ENCODE peak calls at places on chromosomes 12 and 14, in nine cellular contexts. R, A, L, X, Z, O, P, J and W are unnamed samples. For H3K27me3, the result is how much of the 10 kb centered on the place peaks cover.

GRCh38 chr12:84760091-84760490 is 152.5 kb downstream of the SLC6A15 start:
- DNase-seq in R (no peak), A (no peak), L (no peak), X (no peak), Z (no peak), O (no peak), P (no peak), J (no peak), W (no peak)

GRCh38 chr12:81800298-81801148 is 41.4 kb upstream of the PPFIA2 start:
- DNase-seq in R (no peak), A (peak), L (no peak), X (no peak), Z (no peak), O (no peak), P (no peak), J (peak), W (no peak)

GRCh38 chr14:28406181-28406580 is 360.4 kb upstream of the FOXG1 start:
- DNase-seq in R (no peak), A (no peak), L (no peak), X (no peak), Z (no peak), O (no peak), P (no peak), J (no peak), W (no peak)

GRCh38 chr14:100271247-100271939 is 32.4 kb downstream of the YY1 start:
- DNase-seq in R (no peak), A (no peak), L (no peak), X (peak), Z (no peak), O (peak), P (no peak), J (no peak), W (no peak)

GRCh38 chr14:76771432-76771980 is 10.2 kb downstream of the VASH1 start:
- DNase-seq in R (no peak), A (no peak), L (peak), X (no peak), Z (no peak), O (no peak), P (no peak), J (no peak), W (no peak)

GRCh38 chr14:91349481-91350074 is 68.0 kb downstream of the CCDC88C start:
- DNase-seq in R (no peak), A (no peak), L (no peak), X (no peak), Z (peak), O (no peak), P (no peak), J (no peak), W (no peak)

GRCh38 chr12:25249951-25250738 is 584 bp downstream of the KRAS start:
- DNase-seq in R (peak), A (peak), L (peak), X (peak), Z (peak), O (peak), P (peak), J (peak), W (peak)

GRCh38 chr12:108568653-108569154 is 6.3 kb downstream of the ISCU start:
- DNase-seq in R (no peak), A (no peak), L (no peak), X (no peak), Z (peak), O (no peak), P (no peak), J (no peak), W (no peak)

GRCh38 chr14:98172243-98172778 is 1099.7 kb downstream of the BCL11B start:
- DNase-seq in R (no peak), A (no peak), L (no peak), X (no peak), Z (peak), O (no peak), P (no peak), J (no peak), W (no peak)

GRCh38 chr12:116599285-116600122 is 40.3 kb downstream of the MAP1LC3B2 start:
- DNase-seq in R (peak), A (peak), L (peak), X (peak), Z (peak), O (peak), P (peak), J (peak), W (peak)

GRCh38 chr12:93886533-93887511 is 209.6 kb downstream of the CRADD start:
- DNase-seq in R (peak), A (no peak), L (no peak), X (no peak), Z (no peak), O (no peak), P (no peak), J (no peak), W (no peak)

GRCh38 chr14:105487986-105488777 is 1.5 kb downstream of the CRIP1 start:
- DNase-seq in R (no peak), A (no peak), L (no peak), X (no peak), Z (peak), O (no peak), P (no peak), J (no peak), W (peak)

GRCh38 chr12:90038290-90038689 is 329.7 kb upstream of the ATP2B1 start:
- DNase-seq in R (no peak), A (no peak), L (no peak), X (no peak), Z (no peak), O (no peak), P (no peak), J (no peak), W (no peak)

GRCh38 chr12:65565601-65566560 is 258.4 kb upstream of the HMGA2 start:
- DNase-seq in R (peak), A (peak), L (no peak), X (no peak), Z (no peak), O (no peak), P (no peak), J (no peak), W (no peak)

GRCh38 chr12:109732321-109733305 is 19.0 kb downstream of the FAM222A start:
- DNase-seq in R (no peak), A (no peak), L (peak), X (peak), Z (no peak), O (peak), P (no peak), J (peak), W (peak)

GRCh38 chr14:99267871-99268775 is 3.9 kb downstream of the BCL11B start:
- DNase-seq in R (no peak), A (no peak), L (no peak), X (no peak), Z (no peak), O (no peak), P (no peak), J (no peak), W (no peak)

GRCh38 chr12:49866859-49867579 is 24.1 kb upstream of the BCDIN3D start:
- DNase-seq in R (peak), A (peak), L (peak), X (peak), Z (peak), O (peak), P (peak), J (peak), W (peak)

GRCh38 chr12:92543359-92543758 is 159.4 kb upstream of the PLEKHG7 start:
- DNase-seq in R (no peak), A (peak), L (no peak), X (no peak), Z (no peak), O (no peak), P (no peak), J (no peak), W (no peak)

GRCh38 chr14:30791522-30792351 is 82.6 kb upstream of the COCH start:
- DNase-seq in R (no peak), A (no peak), L (no peak), X (no peak), Z (no peak), O (no peak), P (no peak), J (no peak), W (no peak)

GRCh38 chr12:96134200-96134599 is 60.0 kb upstream of the ELK3 start:
- DNase-seq in R (no peak), A (no peak), L (no peak), X (no peak), Z (no peak), O (no peak), P (no peak), J (no peak), W (no peak)

GRCh38 chr14:31154956-31155355 is 52.6 kb downstream of the HECTD1 start:
- DNase-seq in R (no peak), A (no peak), L (no peak), X (no peak), Z (no peak), O (no peak), P (no peak), J (no peak), W (no peak)

GRCh38 chr12:79255326-79255725 is 390.8 kb downstream of the SYT1 start:
- DNase-seq in R (peak), A (no peak), L (no peak), X (no peak), Z (no peak), O (no peak), P (no peak), J (no peak), W (no peak)

GRCh38 chr14:60757617-60758016 is 23.1 kb downstream of the MNAT1 start:
- DNase-seq in R (peak), A (no peak), L (no peak), X (no peak), Z (no peak), O (no peak), P (no peak), J (no peak), W (no peak)

GRCh38 chr14:52458721-52459085 is 93.6 kb downstream of the TXNDC16 start:
- DNase-seq in R (peak), A (no peak), L (no peak), X (no peak), Z (no peak), O (no peak), P (no peak), J (no peak), W (no peak)

GRCh38 chr12:122411537-122411936 is 10.9 kb downstream of the CLIP1 start:
- DNase-seq in R (no peak), A (no peak), L (peak), X (no peak), Z (no peak), O (no peak), P (no peak), J (no peak), W (no peak)

GRCh38 chr12:11542599-11542998 is 106.9 kb upstream of the ETV6 start:
- DNase-seq in R (no peak), A (peak), L (no peak), X (no peak), Z (no peak), O (no peak), P (no peak), J (no peak), W (no peak)

GRCh38 chr12:11543513-11544168 is 105.8 kb upstream of the ETV6 start:
- DNase-seq in R (peak), A (no peak), L (no peak), X (no peak), Z (no peak), O (no peak), P (no peak), J (no peak), W (no peak)

GRCh38 chr12:11540615-11541014 is 108.9 kb upstream of the ETV6 start:
- DNase-seq in R (no peak), A (no peak), L (no peak), X (no peak), Z (no peak), O (no peak), P (no peak), J (no peak), W (no peak)

GRCh38 chr12:11540156-11540555 is 109.3 kb upstream of the ETV6 start:
- DNase-seq in R (no peak), A (no peak), L (no peak), X (no peak), Z (no peak), O (no peak), P (no peak), J (no peak), W (no peak)

GRCh38 chr12:11545438-11546330 is 103.8 kb upstream of the ETV6 start:
- DNase-seq in R (no peak), A (peak), L (no peak), X (no peak), Z (peak), O (peak), P (no peak), J (no peak), W (no peak)
- H3K4me3 ChIP-seq in R (no peak), A (no peak), L (no peak), X (no peak), Z (peak), O (no peak), P (no peak), J (no peak), W (no peak)

DNA sequence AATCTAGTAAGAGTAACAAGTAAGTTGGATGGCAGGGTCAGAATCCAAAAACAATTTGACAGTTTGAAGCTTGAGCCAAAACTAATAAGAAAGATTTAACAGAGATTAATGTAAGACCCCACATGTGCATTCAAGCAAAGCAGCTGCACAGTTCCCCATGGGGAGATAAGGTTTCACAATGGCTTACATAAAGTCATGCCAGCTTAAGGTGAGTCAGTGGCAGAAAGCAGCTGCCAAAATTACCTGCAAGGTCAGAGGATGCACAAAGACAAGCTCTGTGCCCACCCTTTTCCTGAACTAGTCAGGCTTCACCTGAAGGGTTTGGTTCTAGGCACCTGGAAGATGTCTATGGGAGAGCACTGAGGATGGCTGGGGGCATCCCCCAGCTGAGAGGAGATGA is 36.6 kb upstream of the KRT77 start:
- DNase-seq in R (no peak), A (no peak), L (no peak), X (no peak), Z (no peak), O (no peak), P (no peak), J (no peak), W (no peak)
- H3K27me3 ChIP-seq in R (under half), A (under half), L (under half), X (under half), Z (under half), O (under half), P (under half), J (under half), W (under half)

DNA sequence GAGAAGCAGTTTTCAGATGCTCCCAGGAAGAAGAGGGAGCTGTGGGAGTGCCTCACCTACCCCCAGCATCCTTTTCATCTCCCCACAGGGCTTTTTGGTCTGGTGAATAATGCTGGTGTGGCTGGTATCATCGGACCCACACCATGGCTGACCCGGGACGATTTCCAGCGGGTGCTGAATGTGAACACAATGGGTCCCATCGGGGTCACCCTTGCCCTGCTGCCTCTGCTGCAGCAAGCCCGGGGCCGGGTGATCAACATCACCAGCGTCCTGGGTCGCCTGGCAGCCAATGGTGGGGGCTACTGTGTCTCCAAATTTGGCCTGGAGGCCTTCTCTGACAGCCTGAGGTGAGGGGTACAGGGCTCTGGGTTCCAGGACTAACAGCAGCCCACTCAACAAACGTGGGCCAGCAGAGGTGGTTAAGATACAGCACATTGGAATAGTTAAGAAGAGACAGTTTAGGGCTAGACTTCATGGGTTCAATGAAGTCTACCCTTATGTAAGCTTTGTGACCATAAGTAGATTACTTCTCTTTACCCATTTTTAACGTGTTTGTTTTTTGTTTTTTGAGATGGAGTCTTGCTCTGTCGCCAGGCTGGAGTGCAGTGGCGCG is 1.5 kb downstream of the RDH5 start:
- DNase-seq in R (no peak), A (no peak), L (no peak), X (no peak), Z (no peak), O (no peak), P (peak), J (no peak), W (no peak)
- H3K4me3 ChIP-seq in R (no peak), A (no peak), L (peak), X (no peak), Z (no peak), O (no peak), P (no peak), J (no peak), W (no peak)

GRCh38 chr12:52782502-52782901 is 5.4 kb upstream of the KRT76 start:
- DNase-seq in R (no peak), A (no peak), L (no peak), X (no peak), Z (no peak), O (no peak), P (no peak), J (no peak), W (no peak)
- H3K27me3 ChIP-seq in R (under half), A (half or more), L (under half), X (under half), Z (half or more), O (under half), P (under half), J (under half), W (under half)

GRCh38 chr12:103803847-103804246 is 37.2 kb downstream of the NT5DC3 start:
- DNase-seq in R (no peak), A (no peak), L (peak), X (no peak), Z (no peak), O (no peak), P (no peak), J (no peak), W (no peak)
- H3K4me3 ChIP-seq in R (no peak), A (no peak), L (no peak), X (no peak), Z (no peak), O (no peak), P (no peak), J (no peak), W (no peak)

DNA sequence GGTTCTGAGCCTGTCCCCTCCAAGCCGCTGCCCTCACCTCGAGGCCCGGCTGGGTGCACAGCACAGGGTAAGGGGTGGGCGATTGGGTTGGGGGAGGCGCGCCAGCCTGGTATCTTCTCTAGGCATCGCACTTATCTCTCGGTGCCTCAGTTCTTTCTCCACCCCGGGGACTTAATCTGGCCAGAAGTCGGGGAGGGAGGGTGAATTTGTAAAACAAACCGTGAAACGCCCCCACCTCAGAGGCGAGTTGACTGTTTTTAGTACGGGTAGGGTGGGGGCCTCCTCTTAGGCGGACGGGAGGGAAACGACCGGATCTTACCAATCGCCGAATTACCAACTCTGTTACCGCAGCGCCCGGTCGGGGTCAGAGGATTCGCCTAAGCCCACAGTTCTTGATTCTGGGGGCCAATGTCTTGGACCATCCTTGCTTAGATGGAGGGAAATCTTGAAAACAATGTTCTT is 1.4 kb upstream of the TBX3 start:
- DNase-seq in R (no peak), A (no peak), L (no peak), X (no peak), Z (no peak), O (peak), P (peak), J (peak), W (no peak)
- H3K27me3 ChIP-seq in R (under half), A (half or more), L (under half), X (under half), Z (under half), O (under half), P (half or more), J (half or more), W (under half)

GRCh38 chr14:37515761-37516160 is 79.3 kb downstream of the FOXA1 start:
- DNase-seq in R (no peak), A (no peak), L (no peak), X (no peak), Z (no peak), O (no peak), P (no peak), J (no peak), W (no peak)
- H3K4me3 ChIP-seq in R (no peak), A (no peak), L (no peak), X (no peak), Z (no peak), O (no peak), P (no peak), J (no peak), W (no peak)

DNA sequence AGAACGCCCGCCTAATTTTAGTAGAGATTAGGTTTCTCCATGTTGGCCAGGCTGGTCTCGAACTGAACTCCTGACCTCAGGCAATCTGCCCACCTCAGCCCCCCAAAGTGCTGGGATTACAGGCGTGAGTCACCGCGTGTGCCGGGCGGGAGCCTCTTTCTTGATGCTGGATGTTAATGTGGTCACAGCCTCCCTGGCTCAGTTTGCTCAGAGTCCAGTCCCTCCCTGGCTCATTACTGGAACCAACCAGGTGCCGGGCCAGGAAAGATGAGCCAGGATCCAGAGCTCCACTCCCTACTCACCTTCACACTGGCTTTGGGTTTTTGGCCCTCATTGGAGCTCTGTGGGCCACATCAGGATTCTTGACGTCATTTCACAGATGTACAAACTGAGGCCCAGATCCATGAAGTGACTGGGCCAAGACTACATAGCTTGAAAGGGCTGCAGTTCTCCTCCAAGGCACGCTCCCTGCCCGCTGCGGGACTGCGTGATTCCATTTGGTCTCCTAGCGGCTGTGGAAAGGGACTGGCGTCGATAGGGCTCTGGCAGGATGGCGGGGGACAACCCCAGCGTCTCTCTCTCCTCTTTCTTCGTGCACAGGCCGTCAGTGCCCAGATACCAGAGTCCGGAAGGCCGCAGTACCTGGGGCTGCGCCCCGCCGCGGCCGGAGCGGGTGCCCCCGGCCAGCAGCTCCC is 5.1 kb upstream of the SHMT2 start:
- DNase-seq in R (no peak), A (no peak), L (no peak), X (no peak), Z (no peak), O (no peak), P (no peak), J (no peak), W (no peak)
- H3K27me3 ChIP-seq in R (under half), A (half or more), L (half or more), X (half or more), Z (half or more), O (half or more), P (half or more), J (half or more), W (under half)

DNA sequence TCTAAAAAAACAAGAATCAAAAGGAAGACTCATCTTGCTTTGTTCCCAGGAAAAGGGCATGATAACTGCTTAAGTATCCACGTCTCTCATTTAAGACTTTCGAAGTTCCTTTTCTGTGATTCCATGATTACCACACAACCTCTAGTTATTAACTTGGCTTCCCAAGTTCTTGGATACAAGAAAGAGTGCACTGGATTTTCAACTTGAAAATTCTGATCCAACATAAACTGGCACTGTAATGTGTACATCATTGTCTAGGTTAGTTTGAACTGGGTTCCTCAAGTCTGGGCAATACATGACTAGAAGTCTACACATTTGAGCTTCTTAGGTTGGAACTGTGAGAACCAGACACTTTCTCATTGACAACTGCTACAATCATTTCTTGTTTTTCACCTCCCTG is 1.6 kb downstream of the KLHL28 start:
- DNase-seq in R (no peak), A (no peak), L (no peak), X (no peak), Z (no peak), O (no peak), P (no peak), J (no peak), W (no peak)
- H3K4me3 ChIP-seq in R (peak), A (peak), L (peak), X (no peak), Z (peak), O (peak), P (peak), J (peak), W (peak)